ENCODE peak calls at places on chromosomes 11 and 22, in five cellular contexts. One of them, this sample, is unnamed. For H3K4me1 and H3K9me3, the result is how much of the 10 kb centered on the place peaks cover.

GRCh38 chr11:12258451-12258850 is 118.9 kb upstream of the PARVA start:
- DNase-seq in Peyer's patch: no peak
- DNase-seq in stomach: no peak
- DNase-seq in HAP-1: no peak
- DNase-seq in body of pancreas: no peak
- DNase-seq in this sample: no peak

GRCh38 chr11:290621-291231 is 1.8 kb downstream of the PGGHG start:
- DNase-seq in HAP-1: no peak
- DNase-seq in Peyer's patch: peak
- DNase-seq in body of pancreas: peak
- DNase-seq in stomach: no peak
- DNase-seq in this sample: no peak

GRCh38 chr22:26852176-26852575 is 194.8 kb downstream of the MIAT start:
- DNase-seq in HAP-1: peak
- DNase-seq in body of pancreas: no peak
- DNase-seq in stomach: no peak
- DNase-seq in Peyer's patch: no peak
- DNase-seq in this sample: no peak

GRCh38 chr11:79412761-79413160 is 28.1 kb downstream of the TENM4 start:
- DNase-seq in stomach: no peak
- DNase-seq in Peyer's patch: no peak
- DNase-seq in HAP-1: no peak
- DNase-seq in body of pancreas: no peak
- DNase-seq in this sample: no peak

GRCh38 chr11:105189586-105189985 is 50.0 kb upstream of the CARD18 start:
- DNase-seq in body of pancreas: no peak
- DNase-seq in stomach: no peak
- DNase-seq in HAP-1: no peak
- DNase-seq in Peyer's patch: no peak
- DNase-seq in this sample: no peak

GRCh38 chr11:3995949-3996554 is 98.5 kb upstream of the RRM1 start:
- DNase-seq in body of pancreas: no peak
- DNase-seq in stomach: no peak
- DNase-seq in Peyer's patch: no peak
- DNase-seq in HAP-1: no peak
- DNase-seq in this sample: no peak

GRCh38 chr11:78253797-78254196 is 65.1 kb downstream of the USP35 start:
- DNase-seq in body of pancreas: no peak
- DNase-seq in Peyer's patch: no peak
- DNase-seq in HAP-1: no peak
- DNase-seq in stomach: no peak
- DNase-seq in this sample: no peak

GRCh38 chr11:98955551-98955950 is 65.2 kb upstream of the CNTN5 start:
- DNase-seq in HAP-1: no peak
- DNase-seq in body of pancreas: no peak
- DNase-seq in stomach: no peak
- DNase-seq in Peyer's patch: no peak
- DNase-seq in this sample: no peak

GRCh38 chr11:86099727-86100320 is 30.9 kb upstream of the PICALM start:
- DNase-seq in body of pancreas: no peak
- DNase-seq in stomach: no peak
- DNase-seq in Peyer's patch: no peak
- DNase-seq in HAP-1: no peak
- DNase-seq in this sample: no peak

GRCh38 chr22:48857202-48857805 is 970.4 kb downstream of the BRD1 start:
- DNase-seq in HAP-1: no peak
- DNase-seq in body of pancreas: no peak
- DNase-seq in stomach: no peak
- DNase-seq in Peyer's patch: no peak
- DNase-seq in this sample: no peak

GRCh38 chr22:45994516-45995404 is 17.8 kb upstream of the WNT7B start:
- DNase-seq in body of pancreas: peak
- DNase-seq in HAP-1: peak
- DNase-seq in Peyer's patch: peak
- DNase-seq in stomach: peak
- DNase-seq in this sample: peak

GRCh38 chr11:128725630-128726461 is 32.0 kb downstream of the FLI1 start:
- DNase-seq in HAP-1: no peak
- DNase-seq in stomach: no peak
- DNase-seq in Peyer's patch: no peak
- DNase-seq in body of pancreas: no peak
- DNase-seq in this sample: peak

GRCh38 chr22:45731041-45731797 is 59.6 kb downstream of the ATXN10 start:
- DNase-seq in body of pancreas: no peak
- DNase-seq in HAP-1: no peak
- DNase-seq in stomach: no peak
- DNase-seq in Peyer's patch: no peak
- DNase-seq in this sample: no peak

GRCh38 chr11:78720281-78720989 is 145.8 kb upstream of the NARS2 start:
- DNase-seq in body of pancreas: no peak
- DNase-seq in HAP-1: no peak
- DNase-seq in Peyer's patch: no peak
- DNase-seq in stomach: no peak
- DNase-seq in this sample: no peak

GRCh38 chr22:24156146-24156914 is 25.0 kb upstream of the SUSD2 start:
- DNase-seq in stomach: peak
- DNase-seq in Peyer's patch: peak
- DNase-seq in body of pancreas: peak
- DNase-seq in HAP-1: no peak
- DNase-seq in this sample: peak

GRCh38 chr22:41812805-41813545 is 12.5 kb downstream of the CCDC134 start:
- DNase-seq in body of pancreas: no peak
- DNase-seq in HAP-1: no peak
- DNase-seq in stomach: no peak
- DNase-seq in Peyer's patch: no peak
- DNase-seq in this sample: no peak

GRCh38 chr11:4672470-4672869 is 25.2 kb downstream of the OR51E2 start:
- DNase-seq in body of pancreas: no peak
- DNase-seq in HAP-1: no peak
- DNase-seq in stomach: no peak
- DNase-seq in Peyer's patch: no peak
- DNase-seq in this sample: no peak

GRCh38 chr11:56404393-56404792 is 8.1 kb upstream of the OR5AL1 start:
- DNase-seq in stomach: no peak
- DNase-seq in body of pancreas: no peak
- DNase-seq in HAP-1: no peak
- DNase-seq in Peyer's patch: no peak
- DNase-seq in this sample: no peak

GRCh38 chr22:39448205-39449054 is 8.4 kb upstream of the MGAT3 start:
- DNase-seq in Peyer's patch: no peak
- DNase-seq in body of pancreas: no peak
- DNase-seq in stomach: peak
- DNase-seq in HAP-1: no peak
- DNase-seq in this sample: no peak

GRCh38 chr11:46675288-46675851 is 25.0 kb downstream of the ARHGAP1 start:
- DNase-seq in stomach: peak
- DNase-seq in body of pancreas: peak
- DNase-seq in Peyer's patch: no peak
- DNase-seq in HAP-1: no peak
- DNase-seq in this sample: no peak

GRCh38 chr11:109963101-109963500 is 130.1 kb upstream of the ZC3H12C start:
- DNase-seq in HAP-1: no peak
- DNase-seq in stomach: no peak
- DNase-seq in Peyer's patch: no peak
- DNase-seq in body of pancreas: no peak
- DNase-seq in this sample: no peak

GRCh38 chr11:123241874-123242538 is 47.0 kb upstream of the CLMP start:
- DNase-seq in stomach: no peak
- DNase-seq in Peyer's patch: no peak
- DNase-seq in body of pancreas: no peak
- DNase-seq in HAP-1: no peak
- DNase-seq in this sample: no peak

GRCh38 chr22:38449776-38450175 is 5.2 kb downstream of the KCNJ4 start:
- DNase-seq in Peyer's patch: no peak
- DNase-seq in body of pancreas: no peak
- DNase-seq in HAP-1: no peak
- DNase-seq in stomach: no peak
- DNase-seq in this sample: no peak

GRCh38 chr11:108561535-108561991 is 32.0 kb downstream of the EXPH5 start:
- DNase-seq in body of pancreas: no peak
- DNase-seq in HAP-1: no peak
- DNase-seq in stomach: no peak
- DNase-seq in Peyer's patch: no peak
- DNase-seq in this sample: no peak

GRCh38 chr11:36033082-36033751 is 89.4 kb downstream of the LDLRAD3 start:
- DNase-seq in Peyer's patch: no peak
- DNase-seq in body of pancreas: no peak
- DNase-seq in stomach: no peak
- DNase-seq in HAP-1: no peak
- DNase-seq in this sample: no peak

GRCh38 chr22:20238567-20239062 is 29.5 kb downstream of the RTN4R start:
- DNase-seq in HAP-1: peak
- DNase-seq in body of pancreas: peak
- DNase-seq in stomach: peak
- DNase-seq in Peyer's patch: peak
- DNase-seq in this sample: peak

GRCh38 chr22:31102441-31103081 is 4.8 kb downstream of the SELENOM start:
- DNase-seq in body of pancreas: no peak
- DNase-seq in Peyer's patch: peak
- DNase-seq in HAP-1: no peak
- DNase-seq in stomach: peak
- DNase-seq in this sample: no peak

GRCh38 chr11:64084962-64085710 is 49.4 kb downstream of the FLRT1 start:
- DNase-seq in stomach: peak
- DNase-seq in body of pancreas: peak
- DNase-seq in Peyer's patch: no peak
- DNase-seq in HAP-1: no peak
- DNase-seq in this sample: no peak

GRCh38 chr11:8872017-8872416 is 39.0 kb upstream of the AKIP1 start:
- DNase-seq in HAP-1: peak
- DNase-seq in Peyer's patch: no peak
- DNase-seq in body of pancreas: no peak
- DNase-seq in stomach: peak
- DNase-seq in this sample: no peak
- H3K4me1 ChIP-seq in HAP-1: under half
- H3K4me1 ChIP-seq in Peyer's patch: under half
- H3K4me1 ChIP-seq in body of pancreas: under half
- H3K4me1 ChIP-seq in stomach: half or more
- H3K4me1 ChIP-seq in this sample: under half

GRCh38 chr11:96331556-96332168 is 11.3 kb downstream of the MAML2 start:
- DNase-seq in stomach: no peak
- DNase-seq in HAP-1: no peak
- DNase-seq in Peyer's patch: no peak
- DNase-seq in body of pancreas: no peak
- DNase-seq in this sample: no peak

GRCh38 chr11:96328395-96329010 is 14.5 kb downstream of the MAML2 start:
- DNase-seq in HAP-1: peak
- DNase-seq in body of pancreas: no peak
- DNase-seq in Peyer's patch: no peak
- DNase-seq in stomach: no peak
- DNase-seq in this sample: no peak

GRCh38 chr11:96330511-96330859 is 12.5 kb downstream of the MAML2 start:
- DNase-seq in Peyer's patch: no peak
- DNase-seq in HAP-1: no peak
- DNase-seq in stomach: no peak
- DNase-seq in body of pancreas: no peak
- DNase-seq in this sample: no peak

GRCh38 chr11:96329855-96330510 is 13.0 kb downstream of the MAML2 start:
- DNase-seq in HAP-1: no peak
- DNase-seq in Peyer's patch: no peak
- DNase-seq in body of pancreas: no peak
- DNase-seq in stomach: no peak
- DNase-seq in this sample: no peak

DNA sequence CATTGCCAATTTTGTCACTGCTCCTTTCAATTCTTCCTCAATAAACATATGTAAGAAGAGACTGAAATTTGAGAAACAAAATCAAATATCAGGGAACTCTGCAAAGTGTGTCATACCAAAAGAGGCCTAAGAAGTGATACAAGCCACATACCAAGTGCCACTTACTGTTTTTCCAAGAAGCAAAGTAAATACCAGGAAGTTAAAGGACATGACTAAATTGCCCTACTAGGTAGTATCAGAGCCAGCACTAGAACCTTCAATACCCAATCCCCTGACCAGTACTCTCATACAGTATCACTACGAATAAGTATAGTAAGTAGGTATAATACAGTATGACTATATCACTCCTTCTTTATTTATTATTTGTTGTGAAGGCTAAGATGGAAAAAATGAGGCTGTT is 13.6 kb downstream of the MAML2 start:
- DNase-seq in Peyer's patch: no peak
- DNase-seq in stomach: no peak
- DNase-seq in body of pancreas: no peak
- DNase-seq in HAP-1: no peak
- DNase-seq in this sample: no peak
- H3K4me3 ChIP-seq in Peyer's patch: no peak
- H3K4me3 ChIP-seq in stomach: no peak
- H3K4me3 ChIP-seq in body of pancreas: no peak
- H3K4me3 ChIP-seq in HAP-1: no peak
- H3K4me3 ChIP-seq in this sample: no peak

GRCh38 chr22:47781024-47781423 is 1018.6 kb downstream of the TBC1D22A start:
- DNase-seq in body of pancreas: no peak
- DNase-seq in stomach: no peak
- DNase-seq in Peyer's patch: no peak
- DNase-seq in HAP-1: no peak
- DNase-seq in this sample: no peak

GRCh38 chr22:47779474-47779873 is 1017.0 kb downstream of the TBC1D22A start:
- DNase-seq in HAP-1: no peak
- DNase-seq in Peyer's patch: no peak
- DNase-seq in body of pancreas: no peak
- DNase-seq in stomach: no peak
- DNase-seq in this sample: no peak

GRCh38 chr22:47782461-47783075 is 1020.1 kb downstream of the TBC1D22A start:
- DNase-seq in body of pancreas: no peak
- DNase-seq in HAP-1: no peak
- DNase-seq in Peyer's patch: no peak
- DNase-seq in stomach: no peak
- DNase-seq in this sample: no peak

GRCh38 chr22:47780281-47780875 is 1017.9 kb downstream of the TBC1D22A start:
- DNase-seq in body of pancreas: no peak
- DNase-seq in HAP-1: no peak
- DNase-seq in stomach: no peak
- DNase-seq in Peyer's patch: no peak
- DNase-seq in this sample: no peak

GRCh38 chr22:47781427-47782111 is 1019.1 kb downstream of the TBC1D22A start:
- DNase-seq in stomach: no peak
- DNase-seq in Peyer's patch: no peak
- DNase-seq in body of pancreas: no peak
- DNase-seq in HAP-1: no peak
- DNase-seq in this sample: no peak
- H3K9me3 ChIP-seq in stomach: under half
- H3K9me3 ChIP-seq in Peyer's patch: under half
- H3K9me3 ChIP-seq in body of pancreas: under half
- H3K9me3 ChIP-seq in HAP-1: under half
- H3K9me3 ChIP-seq in this sample: under half

GRCh38 chr22:50537765-50538164 is 7.9 kb upstream of the KLHDC7B start:
- DNase-seq in body of pancreas: no peak
- DNase-seq in HAP-1: no peak
- DNase-seq in Peyer's patch: no peak
- DNase-seq in stomach: no peak
- DNase-seq in this sample: no peak
- H3K4me1 ChIP-seq in body of pancreas: under half
- H3K4me1 ChIP-seq in HAP-1: under half
- H3K4me1 ChIP-seq in Peyer's patch: under half
- H3K4me1 ChIP-seq in stomach: under half
- H3K4me1 ChIP-seq in this sample: under half

This sample was measured in naive thymus-derived CD4-positive, alpha-beta T cell.